ENCODE peak calls at places on chromosomes 16 and 17, in five cellular contexts. A is tibial artery, B is NCI-H1092, V is NCI-H1105 treated with DMSO at 0.1 percent for 48 hours, H is cardiac muscle cell. Y is an unnamed sample.

GRCh38 chr16:49672753-49673152 is 183.2 kb downstream of the ZNF423 start:
- DNase-seq in A (no peak), B (no peak), V (no peak), H (no peak), Y (no peak)

GRCh38 chr17:49260011-49260921 is 29.7 kb upstream of the PHOSPHO1 start:
- DNase-seq in A (peak), B (no peak), V (no peak), H (peak), Y (peak)

GRCh38 chr17:76395980-76396379 is 11.6 kb downstream of the SPHK1 start:
- DNase-seq in A (no peak), B (no peak), V (no peak), H (no peak), Y (no peak)

GRCh38 chr16:89893642-89894548 is 20.5 kb downstream of the TCF25 start:
- DNase-seq in A (no peak), B (no peak), V (no peak), H (no peak), Y (no peak)

GRCh38 chr16:50548659-50549560 is 714 bp downstream of the NKD1 start:
- DNase-seq in A (no peak), B (no peak), V (peak), H (no peak), Y (no peak)

GRCh38 chr17:38336838-38337237 is 6.9 kb downstream of the GPR179 start:
- DNase-seq in A (no peak), B (no peak), V (no peak), H (no peak), Y (no peak)

GRCh38 chr17:41975099-41976083 is 8.8 kb downstream of the CNP start:
- DNase-seq in A (peak), B (no peak), V (no peak), H (no peak), Y (no peak)

GRCh38 chr17:44362056-44362355 is 1.6 kb downstream of the FAM171A2 start:
- DNase-seq in A (no peak), B (no peak), V (peak), H (no peak), Y (no peak)

GRCh38 chr16:1771072-1771863 is at the start of gene NME3:
- DNase-seq in A (peak), B (peak), V (peak), H (peak), Y (peak)

GRCh38 chr16:77700846-77701245 is 21.5 kb upstream of the NUDT7 start:
- DNase-seq in A (no peak), B (no peak), V (no peak), H (no peak), Y (no peak)

GRCh38 chr17:80379348-80379747 is 35.6 kb upstream of the ENDOV start:
- DNase-seq in A (no peak), B (no peak), V (no peak), H (no peak), Y (no peak)

GRCh38 chr17:58538801-58539410 is 24.5 kb upstream of the MTMR4 start:
- DNase-seq in A (no peak), B (no peak), V (no peak), H (peak), Y (no peak)

GRCh38 chr17:76382305-76382802 is 2.1 kb upstream of the SPHK1 start:
- DNase-seq in A (no peak), B (no peak), V (no peak), H (peak), Y (no peak)

GRCh38 chr16:10103700-10104099 is 78.5 kb downstream of the GRIN2A start:
- DNase-seq in A (no peak), B (no peak), V (no peak), H (no peak), Y (no peak)

GRCh38 chr16:4511441-4512082 is 27.0 kb downstream of the CDIP1 start:
- DNase-seq in A (no peak), B (peak), V (peak), H (peak), Y (peak)

GRCh38 chr17:19897901-19898300 is 30.2 kb upstream of the ULK2 start:
- DNase-seq in A (no peak), B (no peak), V (no peak), H (no peak), Y (no peak)

GRCh38 chr16:87361916-87362619 is 21.5 kb downstream of the FBXO31 start:
- DNase-seq in A (no peak), B (no peak), V (no peak), H (no peak), Y (no peak)

GRCh38 chr16:64240586-64240985 is 881.3 kb downstream of the CDH11 start:
- DNase-seq in A (no peak), B (no peak), V (no peak), H (no peak), Y (no peak)

GRCh38 chr17:63587770-63588169 is 12.9 kb upstream of the TACO1 start:
- DNase-seq in A (no peak), B (no peak), V (no peak), H (no peak), Y (no peak)

GRCh38 chr17:15651001-15651582 is 31.6 kb upstream of the FBXW10B start:
- DNase-seq in A (no peak), B (peak), V (peak), H (no peak), Y (no peak)

GRCh38 chr17:6506679-6507231 is 49.6 kb downstream of the PITPNM3 start:
- DNase-seq in A (peak), B (no peak), V (no peak), H (no peak), Y (no peak)

GRCh38 chr16:57763290-57764005 is 27.9 kb downstream of the KATNB1 start:
- DNase-seq in A (no peak), B (no peak), V (no peak), H (no peak), Y (no peak)

GRCh38 chr16:88453621-88454314 is 688 bp downstream of the ZFPM1 start:
- DNase-seq in A (no peak), B (no peak), V (no peak), H (peak), Y (no peak)